ENCODE peak calls at places on chromosomes 13 and 19, in eight cellular contexts. I, R, P, N, H, K, T and A are unnamed samples. For H3K27me3, the result is how much of the 10 kb centered on the place peaks cover.

GRCh38 chr13:23945612-23946011 is 48.3 kb upstream of the C1QTNF9B start:
- DNase-seq in N (no peak), H (no peak), I (no peak), K (peak), T (no peak), P (no peak), R (no peak), A (no peak)

GRCh38 chr13:76656496-76656895 is 229.7 kb downstream of the KCTD12 start:
- DNase-seq in N (no peak), P (no peak), K (no peak), I (no peak), R (no peak), H (no peak), T (no peak), A (no peak)

GRCh38 chr13:46712524-46712923 is 84.4 kb downstream of the ESD start:
- DNase-seq in H (no peak), I (no peak), T (peak), P (no peak), N (no peak), K (no peak), R (no peak), A (no peak)

GRCh38 chr13:44734204-44734707 is 158.1 kb upstream of the TSC22D1 start:
- DNase-seq in P (peak), R (peak), T (no peak), I (no peak), K (peak), H (peak), N (peak), A (no peak)

GRCh38 chr13:28137556-28137955 is 789 bp upstream of the PAN3 start:
- DNase-seq in P (no peak), N (no peak), T (peak), R (peak), I (no peak), H (no peak), K (no peak), A (no peak)

GRCh38 chr13:60155978-60156377 is 7.8 kb downstream of the DIAPH3 start:
- DNase-seq in T (no peak), R (no peak), H (no peak), I (no peak), K (no peak), P (no peak), N (no peak), A (no peak)

GRCh38 chr19:38522915-38523314 is 89.4 kb downstream of the RYR1 start:
- DNase-seq in T (no peak), I (no peak), P (no peak), K (no peak), H (no peak), N (no peak), R (no peak), A (no peak)

GRCh38 chr13:50745542-50745941 is 98.0 kb downstream of the DLEU7 start:
- DNase-seq in K (no peak), H (no peak), P (no peak), R (no peak), I (no peak), T (no peak), N (no peak), A (no peak)

GRCh38 chr19:10602330-10603083 is 15.4 kb upstream of the AP1M2 start:
- DNase-seq in H (peak), P (no peak), R (peak), T (peak), N (peak), K (peak), I (peak), A (peak)

GRCh38 chr13:75876371-75877050 is 240.4 kb downstream of the LMO7 start:
- DNase-seq in I (peak), K (peak), N (peak), P (peak), R (peak), H (peak), T (peak), A (peak)

GRCh38 chr13:85091835-85092234 is 707.4 kb downstream of the SLITRK6 start:
- DNase-seq in I (no peak), K (no peak), T (no peak), H (no peak), P (peak), R (no peak), N (no peak), A (no peak)

GRCh38 chr13:94813920-94814500 is 101.7 kb upstream of the SOX21 start:
- DNase-seq in I (no peak), T (peak), P (no peak), K (no peak), H (no peak), N (no peak), R (no peak), A (no peak)

GRCh38 chr13:77697208-77698103 is at the start of gene SLAIN1:
- DNase-seq in T (peak), I (peak), H (peak), N (peak), K (peak), P (peak), R (peak), A (peak)

GRCh38 chr13:113996912-113997745 is 23.3 kb upstream of the C13orf46 start:
- DNase-seq in P (no peak), T (no peak), N (no peak), I (no peak), K (peak), R (peak), H (peak), A (no peak)

GRCh38 chr19:19131989-19132388 is 6.3 kb downstream of the TMEM161A start:
- DNase-seq in H (no peak), T (no peak), R (no peak), I (no peak), P (no peak), K (no peak), N (no peak), A (no peak)

GRCh38 chr19:3210347-3211017 is 14.0 kb upstream of the CELF5 start:
- DNase-seq in I (peak), P (no peak), R (peak), T (peak), H (peak), N (peak), K (no peak), A (no peak)

GRCh38 chr13:96726651-96727050 is 267.6 kb downstream of the OXGR1 start:
- DNase-seq in N (no peak), T (no peak), H (no peak), P (no peak), K (no peak), R (no peak), I (no peak), A (no peak)

GRCh38 chr19:47209323-47210179 is 21.4 kb downstream of the BBC3 start:
- DNase-seq in P (no peak), H (peak), T (peak), N (no peak), R (no peak), K (no peak), I (no peak), A (no peak)

GRCh38 chr19:6087074-6087506 is 23.2 kb downstream of the RFX2 start:
- DNase-seq in N (no peak), P (no peak), R (no peak), T (peak), I (peak), K (no peak), H (peak), A (no peak)

GRCh38 chr13:66835040-66835628 is 395.0 kb downstream of the PCDH9 start:
- DNase-seq in K (peak), N (peak), I (peak), P (peak), T (peak), R (peak), H (peak), A (peak)

GRCh38 chr13:36421447-36421846 is 10.8 kb upstream of the CCNA1 start:
- DNase-seq in P (peak), T (no peak), N (no peak), I (no peak), H (no peak), K (no peak), R (no peak), A (no peak)

DNA sequence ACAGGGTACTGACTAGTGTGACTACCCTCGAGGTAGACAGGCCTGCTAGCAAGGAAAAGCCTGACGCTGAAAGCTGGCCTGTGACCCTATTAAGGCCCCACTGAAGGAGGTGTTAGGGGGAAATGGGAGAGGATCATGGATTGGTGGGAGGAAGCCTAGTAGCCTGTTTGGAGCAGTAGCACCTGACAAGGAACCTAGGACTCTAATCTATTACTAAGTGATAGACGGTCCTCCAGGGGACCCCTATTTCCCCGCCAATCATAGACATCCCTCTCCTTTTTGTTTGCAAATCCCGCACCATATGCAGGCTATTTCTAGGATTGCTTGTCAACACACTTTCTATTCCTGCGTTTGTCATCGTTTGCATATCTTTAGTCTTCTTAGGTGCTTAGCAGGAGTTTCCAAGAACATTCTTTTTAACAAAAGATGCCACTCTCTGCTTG is 1338.8 kb upstream of the MIR17HG start:
- DNase-seq in K (no peak), I (no peak), T (peak), R (no peak), P (no peak), H (no peak), N (no peak), A (no peak)
- H3K4me3 ChIP-seq in K (no peak), I (no peak), T (no peak), R (no peak), P (no peak), H (no peak), N (no peak), A (no peak)

DNA sequence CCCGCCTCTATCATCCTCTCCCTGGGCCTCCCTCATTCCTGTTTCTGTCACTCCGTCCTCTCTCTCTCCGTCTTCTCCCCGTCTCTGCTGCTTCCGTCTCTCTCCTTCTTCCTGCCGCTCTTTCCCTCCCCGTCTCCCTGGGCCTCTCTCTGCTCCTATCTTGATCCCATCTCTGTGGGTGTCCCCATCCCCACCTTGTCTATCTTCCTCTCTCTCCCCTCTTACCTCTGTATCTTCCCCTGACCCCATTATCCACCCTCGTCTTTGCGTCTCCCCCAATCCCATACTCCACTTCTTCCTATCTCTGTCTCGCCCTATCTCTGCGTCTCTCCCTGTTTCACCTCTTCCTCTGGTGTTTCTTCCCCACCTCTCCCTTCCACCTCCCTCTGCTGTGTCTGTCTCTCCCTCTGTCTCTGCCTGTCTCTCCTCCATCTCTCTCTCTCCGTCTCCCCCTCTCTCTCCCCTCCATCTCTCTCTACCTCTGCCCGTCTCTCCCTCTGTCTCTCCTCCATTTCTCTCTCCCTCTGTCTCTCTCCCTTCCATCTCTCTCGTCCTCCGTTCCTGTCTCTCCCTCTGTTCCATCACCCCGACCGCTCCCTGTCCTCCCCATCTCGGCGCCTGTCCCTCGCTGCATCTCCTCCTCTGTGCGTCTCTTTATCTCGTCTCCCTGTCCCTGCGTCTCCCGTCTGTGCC is 4.3 kb downstream of the GRIN2D start:
- DNase-seq in T (no peak), H (no peak), R (no peak), N (no peak), K (no peak), I (no peak), P (no peak), A (no peak)
- H3K27me3 ChIP-seq in T (half or more), H (under half), R (under half), N (half or more), K (under half), I (half or more), P (under half), A (under half)

GRCh38 chr13:104534847-104535246 is 1468.6 kb upstream of the SLC10A2 start:
- DNase-seq in N (no peak), K (no peak), T (peak), I (no peak), H (no peak), R (no peak), P (no peak), A (no peak)
- TF ChIP-seq CTCF in N (no peak), K (no peak), T (peak), I (no peak), H (no peak), R (no peak), P (no peak), A (no peak)

GRCh38 chr19:15177269-15178116 is 23.3 kb downstream of the NOTCH3 start:
- DNase-seq in T (peak), I (peak), H (peak), P (no peak), N (peak), R (peak), K (peak), A (peak)
- H3K4me3 ChIP-seq in T (peak), I (peak), H (no peak), P (peak), N (peak), R (no peak), K (no peak), A (no peak)